ENCODE peak calls at places on chromosomes 11 and 22, in seven cellular contexts. One of them, this sample, is unnamed.

GRCh38 chr22:46354993-46355305 is 19.4 kb downstream of the TRMU start:
- DNase-seq in Peyer's patch: no peak
- DNase-seq in chondrocyte: no peak
- DNase-seq in cardiac muscle cell: no peak
- DNase-seq in CD8-positive, alpha-beta T cell: no peak
- DNase-seq in AG04449: no peak
- DNase-seq in WERI-Rb-1: no peak
- DNase-seq in this sample: no peak

GRCh38 chr22:17138451-17139042 is 17.4 kb upstream of the TMEM121B start:
- DNase-seq in chondrocyte: no peak
- DNase-seq in WERI-Rb-1: no peak
- DNase-seq in cardiac muscle cell: peak
- DNase-seq in Peyer's patch: no peak
- DNase-seq in CD8-positive, alpha-beta T cell: no peak
- DNase-seq in AG04449: no peak
- DNase-seq in this sample: no peak

GRCh38 chr11:82994615-82995014 is 77.1 kb downstream of the RAB30 start:
- DNase-seq in chondrocyte: no peak
- DNase-seq in CD8-positive, alpha-beta T cell: no peak
- DNase-seq in Peyer's patch: no peak
- DNase-seq in AG04449: no peak
- DNase-seq in cardiac muscle cell: no peak
- DNase-seq in WERI-Rb-1: no peak
- DNase-seq in this sample: no peak

GRCh38 chr22:28917747-28918543 is 34.6 kb downstream of the ZNRF3 start:
- DNase-seq in AG04449: no peak
- DNase-seq in Peyer's patch: no peak
- DNase-seq in cardiac muscle cell: peak
- DNase-seq in CD8-positive, alpha-beta T cell: no peak
- DNase-seq in WERI-Rb-1: peak
- DNase-seq in chondrocyte: peak
- DNase-seq in this sample: no peak

GRCh38 chr11:1946812-1947480 is at the start of gene MRPL23:
- DNase-seq in Peyer's patch: peak
- DNase-seq in CD8-positive, alpha-beta T cell: peak
- DNase-seq in AG04449: no peak
- DNase-seq in cardiac muscle cell: no peak
- DNase-seq in chondrocyte: no peak
- DNase-seq in WERI-Rb-1: no peak
- DNase-seq in this sample: no peak

GRCh38 chr11:65434057-65434666 is 11.6 kb downstream of the NEAT1 start:
- DNase-seq in WERI-Rb-1: no peak
- DNase-seq in cardiac muscle cell: no peak
- DNase-seq in AG04449: no peak
- DNase-seq in chondrocyte: no peak
- DNase-seq in CD8-positive, alpha-beta T cell: no peak
- DNase-seq in Peyer's patch: no peak
- DNase-seq in this sample: no peak

GRCh38 chr11:32511926-32512325 is 71.7 kb upstream of the EIF3M start:
- DNase-seq in Peyer's patch: no peak
- DNase-seq in WERI-Rb-1: no peak
- DNase-seq in cardiac muscle cell: no peak
- DNase-seq in CD8-positive, alpha-beta T cell: no peak
- DNase-seq in chondrocyte: no peak
- DNase-seq in AG04449: no peak
- DNase-seq in this sample: no peak

GRCh38 chr11:63783925-63784592 is 15.5 kb upstream of the ZFTA start:
- DNase-seq in AG04449: no peak
- DNase-seq in Peyer's patch: no peak
- DNase-seq in CD8-positive, alpha-beta T cell: no peak
- DNase-seq in WERI-Rb-1: no peak
- DNase-seq in cardiac muscle cell: peak
- DNase-seq in chondrocyte: no peak
- DNase-seq in this sample: no peak

GRCh38 chr11:19116971-19117759 is at the start of gene ZDHHC13:
- DNase-seq in WERI-Rb-1: peak
- DNase-seq in chondrocyte: peak
- DNase-seq in cardiac muscle cell: peak
- DNase-seq in Peyer's patch: peak
- DNase-seq in CD8-positive, alpha-beta T cell: peak
- DNase-seq in AG04449: peak
- DNase-seq in this sample: peak

GRCh38 chr22:35761037-35761436 is 43.4 kb downstream of the APOL5 start:
- DNase-seq in WERI-Rb-1: no peak
- DNase-seq in chondrocyte: no peak
- DNase-seq in AG04449: no peak
- DNase-seq in CD8-positive, alpha-beta T cell: no peak
- DNase-seq in Peyer's patch: no peak
- DNase-seq in cardiac muscle cell: peak
- DNase-seq in this sample: no peak

GRCh38 chr11:38153985-38154384 is 1555.9 kb upstream of the RAG2 start:
- DNase-seq in Peyer's patch: no peak
- DNase-seq in cardiac muscle cell: no peak
- DNase-seq in CD8-positive, alpha-beta T cell: no peak
- DNase-seq in WERI-Rb-1: no peak
- DNase-seq in AG04449: no peak
- DNase-seq in chondrocyte: no peak
- DNase-seq in this sample: no peak

GRCh38 chr11:132334769-132335280 is 964.4 kb downstream of the NTM start:
- DNase-seq in chondrocyte: no peak
- DNase-seq in WERI-Rb-1: no peak
- DNase-seq in Peyer's patch: no peak
- DNase-seq in AG04449: no peak
- DNase-seq in cardiac muscle cell: no peak
- DNase-seq in CD8-positive, alpha-beta T cell: no peak
- DNase-seq in this sample: no peak

GRCh38 chr22:49838771-49839717 is 11.4 kb upstream of the BRD1 start:
- DNase-seq in CD8-positive, alpha-beta T cell: peak
- DNase-seq in WERI-Rb-1: no peak
- DNase-seq in Peyer's patch: peak
- DNase-seq in AG04449: no peak
- DNase-seq in cardiac muscle cell: no peak
- DNase-seq in chondrocyte: no peak
- DNase-seq in this sample: no peak

DNA sequence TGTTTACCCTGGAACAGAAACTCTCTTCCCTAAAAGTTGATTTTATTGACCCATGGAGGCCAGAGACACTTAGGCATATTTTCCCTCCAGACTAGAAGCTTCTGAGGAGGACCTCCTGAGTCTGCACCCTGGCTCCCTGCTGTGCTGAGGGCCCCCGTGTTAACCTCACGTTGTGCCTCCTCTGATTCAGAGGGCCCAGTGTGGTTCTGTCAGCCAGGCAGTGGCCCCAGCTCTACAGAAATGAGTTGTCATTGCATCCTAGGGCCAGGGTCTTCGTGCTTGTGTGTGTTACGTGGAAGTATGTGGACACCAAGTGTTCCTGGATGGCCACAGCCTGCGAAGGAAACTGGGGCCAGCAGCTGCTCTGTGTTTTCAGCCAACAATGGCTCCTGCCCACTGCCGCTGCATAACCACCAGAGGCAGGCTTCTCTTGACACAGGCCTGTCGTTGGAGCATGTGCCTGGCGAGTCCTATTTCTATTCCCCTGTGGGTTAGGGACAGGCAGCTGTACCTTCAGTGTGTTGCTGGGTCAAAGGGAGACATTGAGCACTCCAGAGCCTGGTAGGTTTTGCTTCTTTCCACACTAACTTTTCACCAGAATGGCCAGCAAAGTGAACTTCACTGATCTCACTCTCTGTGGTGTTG is 44.5 kb downstream of the MED15 start:
- DNase-seq in AG04449: no peak
- DNase-seq in chondrocyte: peak
- DNase-seq in CD8-positive, alpha-beta T cell: peak
- DNase-seq in cardiac muscle cell: no peak
- DNase-seq in WERI-Rb-1: no peak
- DNase-seq in Peyer's patch: no peak
- DNase-seq in this sample: no peak
- TF ChIP-seq CTCF in AG04449: no peak
- TF ChIP-seq CTCF in chondrocyte: peak
- TF ChIP-seq CTCF in CD8-positive, alpha-beta T cell: peak
- TF ChIP-seq CTCF in cardiac muscle cell: no peak
- TF ChIP-seq CTCF in WERI-Rb-1: peak
- TF ChIP-seq CTCF in Peyer's patch: no peak
- TF ChIP-seq CTCF in this sample: peak

DNA sequence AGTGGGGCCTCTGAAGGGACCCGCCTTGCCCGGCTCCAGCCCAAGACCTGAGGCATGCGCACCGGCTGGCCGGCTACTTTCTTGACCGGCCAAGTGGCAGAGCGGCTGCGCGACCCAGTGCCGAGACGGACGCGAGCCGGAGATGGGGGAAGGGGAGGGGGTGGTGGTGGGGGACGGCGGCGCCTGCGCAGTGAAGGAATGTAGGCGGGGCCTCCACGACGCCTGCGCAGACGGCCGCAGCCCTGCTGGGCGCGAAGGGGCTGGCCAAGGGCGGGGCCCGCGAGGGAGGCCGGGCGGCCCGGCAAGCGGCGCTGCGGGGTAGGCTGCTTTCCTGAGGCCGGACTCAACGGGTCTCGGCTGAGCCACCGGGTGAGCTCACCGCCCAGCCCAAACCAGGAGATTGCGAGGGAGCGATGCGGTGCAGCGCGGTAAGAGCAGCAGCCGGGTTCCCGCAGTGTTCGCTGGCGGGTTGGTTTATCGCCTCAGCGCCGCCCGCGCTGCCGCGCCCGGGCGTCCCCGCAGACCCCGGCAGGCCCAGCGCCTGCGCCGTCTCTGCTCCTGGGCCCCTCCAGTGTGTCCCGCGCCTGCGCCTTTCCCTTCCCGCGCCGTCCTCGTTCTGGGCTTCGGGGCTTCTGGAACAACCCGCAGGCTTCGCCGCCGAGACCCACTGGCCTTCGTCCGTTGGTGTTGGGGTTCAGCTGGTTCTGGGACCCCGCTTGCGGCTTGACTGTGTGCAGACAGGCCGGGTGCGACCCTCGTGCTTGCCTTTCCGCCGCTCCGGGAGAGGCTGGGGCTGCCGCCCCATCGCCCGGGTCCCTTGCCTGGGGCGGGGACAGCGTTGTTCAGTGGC is at the start of gene SPECC1L:
- DNase-seq in chondrocyte: no peak
- DNase-seq in Peyer's patch: peak
- DNase-seq in cardiac muscle cell: peak
- DNase-seq in AG04449: no peak
- DNase-seq in WERI-Rb-1: peak
- DNase-seq in CD8-positive, alpha-beta T cell: peak
- DNase-seq in this sample: peak
- TF ChIP-seq CTCF in chondrocyte: peak
- TF ChIP-seq CTCF in Peyer's patch: no peak
- TF ChIP-seq CTCF in cardiac muscle cell: peak
- TF ChIP-seq CTCF in AG04449: peak
- TF ChIP-seq CTCF in WERI-Rb-1: peak
- TF ChIP-seq CTCF in CD8-positive, alpha-beta T cell: no peak
- TF ChIP-seq CTCF in this sample: peak

GRCh38 chr22:43827336-43827735 is 15.2 kb upstream of the EFCAB6 start:
- DNase-seq in CD8-positive, alpha-beta T cell: no peak
- DNase-seq in chondrocyte: no peak
- DNase-seq in AG04449: no peak
- DNase-seq in cardiac muscle cell: no peak
- DNase-seq in Peyer's patch: no peak
- DNase-seq in WERI-Rb-1: peak
- DNase-seq in this sample: no peak
- TF ChIP-seq CTCF in CD8-positive, alpha-beta T cell: no peak
- TF ChIP-seq CTCF in chondrocyte: no peak
- TF ChIP-seq CTCF in AG04449: no peak
- TF ChIP-seq CTCF in cardiac muscle cell: no peak
- TF ChIP-seq CTCF in Peyer's patch: no peak
- TF ChIP-seq CTCF in WERI-Rb-1: no peak
- TF ChIP-seq CTCF in this sample: no peak

DNA sequence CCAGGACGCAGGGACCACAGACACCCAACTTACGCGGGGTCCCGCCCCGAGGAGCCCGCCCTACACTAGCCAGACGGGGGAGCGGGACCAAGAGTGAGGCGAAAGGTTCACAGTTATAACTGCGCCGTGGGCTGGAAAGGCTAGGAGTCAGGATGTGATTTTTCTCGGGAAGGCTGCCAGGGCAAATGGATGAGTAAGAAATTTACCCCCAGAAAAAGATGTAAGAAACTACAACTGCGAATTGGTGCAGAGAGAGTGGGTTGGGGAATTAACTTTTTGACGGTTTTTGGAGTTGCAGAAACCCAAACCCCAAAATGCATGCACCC is 1.3 kb downstream of the TSPAN18 start:
- DNase-seq in cardiac muscle cell: no peak
- DNase-seq in Peyer's patch: no peak
- DNase-seq in CD8-positive, alpha-beta T cell: no peak
- DNase-seq in WERI-Rb-1: no peak
- DNase-seq in AG04449: no peak
- DNase-seq in chondrocyte: no peak
- DNase-seq in this sample: no peak
- TF ChIP-seq CTCF in cardiac muscle cell: no peak
- TF ChIP-seq CTCF in Peyer's patch: no peak
- TF ChIP-seq CTCF in CD8-positive, alpha-beta T cell: no peak
- TF ChIP-seq CTCF in WERI-Rb-1: no peak
- TF ChIP-seq CTCF in AG04449: no peak
- TF ChIP-seq CTCF in chondrocyte: no peak
- TF ChIP-seq CTCF in this sample: no peak

GRCh38 chr11:70860855-70861254 is 391.5 kb downstream of the SHANK2 start:
- DNase-seq in chondrocyte: no peak
- DNase-seq in Peyer's patch: no peak
- DNase-seq in WERI-Rb-1: peak
- DNase-seq in CD8-positive, alpha-beta T cell: no peak
- DNase-seq in cardiac muscle cell: no peak
- DNase-seq in AG04449: no peak
- DNase-seq in this sample: no peak

GRCh38 chr11:70863186-70863585 is 389.2 kb downstream of the SHANK2 start:
- DNase-seq in WERI-Rb-1: no peak
- DNase-seq in AG04449: no peak
- DNase-seq in cardiac muscle cell: no peak
- DNase-seq in chondrocyte: no peak
- DNase-seq in Peyer's patch: no peak
- DNase-seq in CD8-positive, alpha-beta T cell: no peak
- DNase-seq in this sample: no peak

GRCh38 chr11:70863988-70864387 is 388.4 kb downstream of the SHANK2 start:
- DNase-seq in chondrocyte: no peak
- DNase-seq in AG04449: no peak
- DNase-seq in Peyer's patch: no peak
- DNase-seq in WERI-Rb-1: no peak
- DNase-seq in cardiac muscle cell: no peak
- DNase-seq in CD8-positive, alpha-beta T cell: no peak
- DNase-seq in this sample: no peak

GRCh38 chr11:70861534-70861933 is 390.8 kb downstream of the SHANK2 start:
- DNase-seq in CD8-positive, alpha-beta T cell: no peak
- DNase-seq in cardiac muscle cell: no peak
- DNase-seq in Peyer's patch: no peak
- DNase-seq in WERI-Rb-1: no peak
- DNase-seq in chondrocyte: no peak
- DNase-seq in AG04449: no peak
- DNase-seq in this sample: no peak

DNA sequence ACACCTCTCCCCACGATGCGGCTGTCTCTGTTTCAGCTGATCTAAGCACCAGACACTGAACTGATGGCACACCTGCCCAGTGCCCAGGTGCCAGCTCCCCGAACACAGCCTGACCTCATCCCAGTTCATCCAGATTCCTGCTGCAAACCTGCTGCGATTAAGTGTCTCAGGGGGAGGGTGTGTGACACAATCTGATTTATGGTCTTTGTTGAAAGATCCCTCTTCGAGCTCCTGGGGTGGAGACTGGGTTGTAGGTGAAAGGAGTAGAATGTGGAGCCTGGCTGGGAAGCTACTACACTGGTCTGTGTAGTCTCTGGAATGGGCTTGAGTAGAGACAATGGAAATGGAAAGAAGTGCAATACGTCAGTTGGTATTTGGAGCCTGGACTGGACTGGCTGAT is 390.3 kb downstream of the SHANK2 start:
- DNase-seq in Peyer's patch: no peak
- DNase-seq in CD8-positive, alpha-beta T cell: no peak
- DNase-seq in cardiac muscle cell: no peak
- DNase-seq in chondrocyte: no peak
- DNase-seq in WERI-Rb-1: peak
- DNase-seq in AG04449: no peak
- DNase-seq in this sample: no peak
- TF ChIP-seq CTCF in Peyer's patch: no peak
- TF ChIP-seq CTCF in CD8-positive, alpha-beta T cell: no peak
- TF ChIP-seq CTCF in cardiac muscle cell: no peak
- TF ChIP-seq CTCF in chondrocyte: no peak
- TF ChIP-seq CTCF in WERI-Rb-1: no peak
- TF ChIP-seq CTCF in AG04449: no peak
- TF ChIP-seq CTCF in this sample: no peak

This sample was measured in AG09319.